ENCODE peak calls at places on chromosomes 6 and 20, in four cellular contexts. G is heart left ventricle, J is colonic mucosa, T is IMR-90. Z is an unnamed sample. For H3K27me3, the result is how much of the 10 kb centered on the place peaks cover.

GRCh38 chr6:130366011-130366963 is at the start of gene TMEM200A:
- DNase-seq in J (peak), G (no peak), T (peak), Z (no peak)

GRCh38 chr6:130376921-130377320 is 11.1 kb downstream of the TMEM200A start:
- DNase-seq in T (no peak), G (no peak), J (no peak), Z (no peak)

GRCh38 chr20:3987296-3987695 is 28.1 kb downstream of the RNF24 start:
- DNase-seq in T (no peak), J (no peak), G (no peak), Z (no peak)

GRCh38 chr20:51022803-51023616 is at the start of gene KCNG1:
- DNase-seq in G (peak), T (peak), J (peak), Z (no peak)

GRCh38 chr20:59646487-59646886 is 42.1 kb downstream of the PHACTR3 start:
- DNase-seq in T (no peak), J (peak), G (no peak), Z (no peak)

GRCh38 chr6:156953478-156954146 is 176.4 kb downstream of the ARID1B start:
- DNase-seq in G (peak), J (no peak), T (peak), Z (peak)

GRCh38 chr6:107763959-107764358 is 60.2 kb downstream of the SCML4 start:
- DNase-seq in J (no peak), G (no peak), T (peak), Z (no peak)

GRCh38 chr6:130933712-130934200 is 106.5 kb downstream of the SMLR1 start:
- DNase-seq in G (no peak), T (peak), J (no peak), Z (no peak)

GRCh38 chr20:61117725-61118124 is 134.3 kb upstream of the CDH4 start:
- DNase-seq in G (no peak), T (peak), J (no peak), Z (no peak)

GRCh38 chr6:15861486-15861885 is 198.7 kb upstream of the DTNBP1 start:
- DNase-seq in T (no peak), J (no peak), G (no peak), Z (no peak)

GRCh38 chr6:3372912-3373554 is 83.8 kb downstream of the SLC22A23 start:
- DNase-seq in G (no peak), J (peak), T (no peak), Z (no peak)

GRCh38 chr20:19881080-19881840 is 123.2 kb downstream of the RIN2 start:
- DNase-seq in G (no peak), T (no peak), J (no peak), Z (no peak)

GRCh38 chr6:108589244-108589730 is 28.6 kb downstream of the FOXO3 start:
- DNase-seq in G (peak), J (peak), T (peak), Z (no peak)

GRCh38 chr6:168905451-168906090 is 348.1 kb downstream of the THBS2 start:
- DNase-seq in G (no peak), T (no peak), J (no peak), Z (no peak)

GRCh38 chr20:51156041-51156795 is 133.3 kb upstream of the KCNG1 start:
- DNase-seq in T (peak), G (no peak), J (peak), Z (no peak)

GRCh38 chr6:110517601-110518280 is 41.3 kb upstream of the SLC22A16 start:
- DNase-seq in T (no peak), J (no peak), G (no peak), Z (no peak)

GRCh38 chr6:37557645-37558114 is 58.0 kb upstream of the CCDC167 start:
- DNase-seq in T (no peak), G (no peak), J (no peak), Z (no peak)

GRCh38 chr6:37559060-37559459 is 59.4 kb upstream of the CCDC167 start:
- DNase-seq in G (no peak), T (no peak), J (no peak), Z (no peak)

GRCh38 chr6:37559501-37559900 is 59.8 kb upstream of the CCDC167 start:
- DNase-seq in T (no peak), J (no peak), G (no peak), Z (no peak)

GRCh38 chr6:37558158-37558557 is 58.5 kb upstream of the CCDC167 start:
- DNase-seq in T (no peak), G (no peak), J (no peak), Z (no peak)

DNA sequence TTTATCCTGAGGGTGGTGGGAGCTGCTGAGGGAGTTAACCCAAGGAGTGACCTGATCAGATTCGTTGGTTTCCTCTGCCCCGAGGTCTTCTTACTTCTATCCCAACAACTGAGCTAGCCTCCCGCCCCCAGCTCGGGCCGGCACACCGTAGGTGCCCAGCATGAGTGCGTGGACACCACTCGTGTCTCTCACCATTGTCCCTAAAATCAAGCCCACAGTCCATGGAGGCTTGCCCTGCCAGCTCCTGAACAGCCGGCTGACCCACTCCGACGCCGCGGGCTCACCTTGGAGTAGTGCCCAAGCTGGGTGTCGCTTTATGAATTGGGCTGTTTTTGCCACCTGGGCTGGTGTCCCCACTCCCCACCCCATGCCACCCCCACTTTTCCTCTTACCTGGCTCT is 59.0 kb upstream of the CCDC167 start:
- DNase-seq in G (no peak), T (no peak), J (no peak), Z (no peak)
- H3K27me3 ChIP-seq in G (under half), T (under half), J (under half), Z (under half)

GRCh38 chr6:104324305-104324704 is 535.4 kb downstream of the HACE1 start:
- DNase-seq in J (no peak), G (no peak), T (no peak), Z (no peak)

GRCh38 chr6:104322849-104323248 is 536.9 kb downstream of the HACE1 start:
- DNase-seq in G (no peak), T (no peak), J (no peak), Z (no peak)

GRCh38 chr6:104321301-104321700 is 538.4 kb downstream of the HACE1 start:
- DNase-seq in T (no peak), J (no peak), G (no peak), Z (no peak)

GRCh38 chr6:104326173-104327001 is 533.3 kb downstream of the HACE1 start:
- DNase-seq in J (no peak), G (no peak), T (no peak), Z (peak)

DNA sequence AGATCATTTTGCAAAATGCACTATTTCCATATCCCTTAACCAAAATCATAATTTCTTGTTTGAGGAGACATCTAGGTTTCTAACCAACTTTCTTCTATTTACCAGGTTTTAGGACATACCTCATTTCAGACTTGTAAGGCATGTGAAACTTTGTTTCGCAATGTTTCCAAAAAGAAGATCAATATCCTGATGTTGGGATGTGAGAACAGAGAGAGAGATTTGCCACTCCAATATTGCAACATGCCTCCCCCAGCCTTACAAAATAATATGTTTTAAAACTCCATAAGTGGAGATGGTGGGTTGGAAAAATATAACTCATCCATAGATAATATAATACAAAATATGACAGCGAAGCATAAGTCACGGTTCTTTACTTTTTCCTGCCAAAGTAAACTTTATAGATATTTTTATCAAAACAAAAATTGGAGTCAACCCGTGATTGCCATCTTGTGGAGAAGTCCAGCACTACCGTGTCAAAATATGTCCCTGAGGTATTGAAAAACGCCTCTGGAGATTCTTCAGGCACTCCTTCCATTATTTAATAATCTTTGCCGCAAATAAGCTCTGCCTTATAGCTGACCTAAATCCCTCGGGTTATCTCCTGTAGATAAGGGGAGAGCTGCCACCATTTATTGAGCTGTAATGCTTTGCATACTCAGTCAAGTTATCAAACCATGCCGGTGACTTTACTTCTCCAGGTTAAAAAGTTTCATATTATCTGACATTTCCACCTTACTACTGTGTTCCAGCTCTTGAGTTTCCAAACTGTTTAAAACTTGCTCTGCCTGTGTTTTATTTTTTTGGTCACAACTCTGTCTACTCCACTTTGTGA is 534.2 kb downstream of the HACE1 start:
- DNase-seq in G (no peak), T (no peak), J (no peak), Z (no peak)
- H3K4me3 ChIP-seq in G (no peak), T (no peak), J (no peak), Z (no peak)

GRCh38 chr20:25063981-25064380 is 6.0 kb upstream of the ACSS1 start:
- DNase-seq in J (no peak), T (no peak), G (no peak), Z (no peak)

GRCh38 chr20:25064561-25064960 is 6.6 kb upstream of the ACSS1 start:
- DNase-seq in J (no peak), G (no peak), T (no peak), Z (no peak)

GRCh38 chr20:25066386-25066785 is 8.4 kb upstream of the ACSS1 start:
- DNase-seq in G (no peak), J (no peak), T (no peak), Z (no peak)

GRCh38 chr20:25065625-25066338 is 7.8 kb upstream of the ACSS1 start:
- DNase-seq in G (no peak), J (peak), T (peak), Z (no peak)

GRCh38 chr20:25065044-25065624 is 7.2 kb upstream of the ACSS1 start:
- DNase-seq in G (no peak), T (no peak), J (no peak), Z (no peak)
- H3K27me3 ChIP-seq in G (under half), T (half or more), J (under half), Z (under half)

GRCh38 chr6:43772571-43773049 is 2.6 kb downstream of the VEGFA start:
- DNase-seq in J (peak), T (no peak), G (peak), Z (no peak)
- H3K4me3 ChIP-seq in J (peak), T (peak), G (peak), Z (peak)

DNA sequence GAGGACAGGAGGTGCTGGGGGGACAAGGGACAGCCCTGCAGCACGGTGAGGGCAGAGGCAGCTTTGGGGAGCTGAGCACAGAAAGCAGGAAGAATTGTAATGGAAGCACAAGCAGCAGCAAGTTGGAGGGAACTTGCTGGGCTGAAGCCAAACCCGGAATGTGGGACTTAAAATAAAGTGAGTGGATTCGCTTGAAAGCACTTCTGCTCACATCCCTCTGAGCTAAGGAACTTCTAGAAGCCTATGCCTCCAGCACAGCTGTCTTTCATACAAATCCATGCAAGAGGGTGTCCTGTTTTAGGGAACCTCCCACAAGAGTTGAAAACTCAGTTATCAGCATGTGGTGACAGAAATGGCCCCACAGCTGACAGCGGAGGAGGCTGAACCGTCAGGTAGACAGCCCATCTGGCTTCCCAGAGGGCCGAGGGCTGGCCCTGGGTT is 71.4 kb upstream of the MLN start:
- DNase-seq in G (no peak), T (no peak), J (no peak), Z (no peak)
- H3K27me3 ChIP-seq in G (under half), T (half or more), J (under half), Z (under half)

GRCh38 chr6:42222450-42222849 is 4.8 kb upstream of the MRPS10 start:
- DNase-seq in T (peak), J (no peak), G (no peak), Z (no peak)

GRCh38 chr6:42221546-42221945 is 3.9 kb upstream of the MRPS10 start:
- DNase-seq in G (no peak), J (no peak), T (no peak), Z (no peak)

GRCh38 chr6:42217165-42217522 is 517 bp downstream of the MRPS10 start:
- DNase-seq in G (no peak), J (no peak), T (no peak), Z (no peak)

GRCh38 chr6:42217523-42218367 is at the start of gene MRPS10:
- DNase-seq in G (peak), J (peak), T (peak), Z (peak)

GRCh38 chr6:42220754-42221153 is 3.1 kb upstream of the MRPS10 start:
- DNase-seq in G (no peak), T (no peak), J (no peak), Z (no peak)
- H3K4me3 ChIP-seq in G (no peak), T (no peak), J (no peak), Z (no peak)

DNA sequence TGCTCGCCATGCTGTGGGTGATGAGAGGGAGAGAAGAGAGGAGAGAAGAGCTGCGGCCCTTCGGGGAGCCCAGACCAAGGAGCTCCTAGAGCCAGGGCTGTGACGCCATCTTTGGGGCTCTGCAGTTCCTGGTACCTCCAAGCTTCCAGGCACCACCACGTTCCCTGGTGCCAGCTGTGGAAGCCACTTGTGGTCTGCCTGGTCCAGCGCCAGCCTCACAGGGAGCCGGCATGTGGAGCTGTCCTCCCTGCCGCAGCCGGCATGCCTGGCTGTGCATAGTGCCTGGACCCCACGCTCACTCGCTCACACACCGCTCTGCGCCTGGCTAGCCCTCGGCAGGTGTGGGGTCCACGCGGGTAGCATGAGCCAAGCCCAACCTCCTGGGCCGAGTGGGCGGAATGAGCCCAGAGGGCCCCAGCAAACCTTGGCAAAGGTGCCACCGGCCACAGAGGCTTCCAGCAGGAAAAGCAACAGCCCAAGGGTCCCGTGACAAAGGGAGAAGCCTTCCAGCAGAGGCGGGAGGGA is 19.3 kb upstream of the CHRNA4 start:
- DNase-seq in G (no peak), T (no peak), J (no peak), Z (no peak)
- H3K27me3 ChIP-seq in G (under half), T (under half), J (under half), Z (under half)

DNA sequence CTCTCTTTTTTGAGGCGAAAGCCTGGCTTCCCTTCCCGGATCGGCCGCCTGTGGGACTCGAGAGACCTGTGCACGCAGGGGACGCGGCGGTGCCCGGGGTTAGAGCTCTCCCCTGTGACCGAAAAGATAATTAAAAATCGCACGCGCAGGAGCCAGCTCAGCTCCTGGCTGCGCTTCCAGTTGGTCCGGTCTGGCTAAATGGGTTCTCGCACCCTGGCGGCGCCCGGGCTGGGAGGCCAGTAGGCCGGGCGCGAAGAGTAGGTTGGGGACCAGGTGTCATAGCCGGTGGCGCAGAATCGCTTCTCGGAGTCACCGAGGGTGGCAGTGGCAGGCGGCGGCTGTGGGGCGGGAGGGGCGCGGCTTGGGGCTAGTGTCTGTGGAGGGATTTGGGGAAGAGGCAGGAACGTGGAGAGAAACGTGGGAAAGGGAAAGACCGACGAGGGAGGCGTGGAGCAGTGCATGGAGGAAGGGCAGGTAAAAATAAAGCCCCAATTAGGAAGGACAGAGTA is 41.9 kb upstream of the SUPT3H start:
- DNase-seq in J (peak), T (no peak), G (peak), Z (no peak)
- H3K4me3 ChIP-seq in J (peak), T (peak), G (peak), Z (peak)

GRCh38 chr6:36329798-36330291 is 6.8 kb downstream of the BNIP5 start:
- DNase-seq in T (no peak), J (no peak), G (no peak), Z (no peak)
- H3K27me3 ChIP-seq in T (half or more), J (under half), G (under half), Z (half or more)